ENCODE peak calls at places on chromosomes 2 and 18, in five cellular contexts. K, W, Z, P and M are unnamed samples.

GRCh38 chr2:151927501-151928221 is 99.4 kb upstream of the ARL5A start:
- DNase-seq in K (no peak), W (no peak), Z (no peak), P (no peak), M (no peak)

GRCh38 chr2:10297950-10298349 is 4.8 kb upstream of the HPCAL1 start:
- DNase-seq in K (peak), W (peak), Z (peak), P (no peak), M (no peak)

GRCh38 chr2:134796373-134796772 is 42.0 kb upstream of the ACMSD start:
- DNase-seq in K (no peak), W (no peak), Z (no peak), P (no peak), M (no peak)

GRCh38 chr2:174826051-174826450 is 61.8 kb upstream of the CHRNA1 start:
- DNase-seq in K (no peak), W (no peak), Z (no peak), P (no peak), M (no peak)

GRCh38 chr2:31354837-31355236 is 59.7 kb downstream of the XDH start:
- DNase-seq in K (no peak), W (no peak), Z (peak), P (no peak), M (no peak)

GRCh38 chr18:38940863-38941531 is 1375.4 kb upstream of the CELF4 start:
- DNase-seq in K (peak), W (no peak), Z (peak), P (no peak), M (no peak)

GRCh38 chr2:197863744-197864143 is 59.4 kb downstream of the PLCL1 start:
- DNase-seq in K (no peak), W (no peak), Z (no peak), P (no peak), M (no peak)

GRCh38 chr2:172813314-172813888 is 77.8 kb downstream of the RAPGEF4 start:
- DNase-seq in K (peak), W (no peak), Z (peak), P (no peak), M (no peak)

GRCh38 chr18:42155024-42155423 is 200.0 kb downstream of the PIK3C3 start:
- DNase-seq in K (no peak), W (no peak), Z (no peak), P (no peak), M (no peak)

GRCh38 chr18:10316778-10317177 is 137.7 kb upstream of the APCDD1 start:
- DNase-seq in K (no peak), W (no peak), Z (no peak), P (no peak), M (no peak)